ENCODE peak calls at places on chromosome 4, in six cellular contexts. Q is kidney epithelial cell, O is A549, B is astrocyte of the spinal cord, W is HCT116, Y is AG04450. M is an unnamed sample.

GRCh38 chr4:48546336-48546735 is 56.3 kb downstream of the ZAR1 start:
- DNase-seq in Q (no peak), O (peak), B (peak), W (peak), Y (peak), M (peak)

GRCh38 chr4:53682196-53682595 is 90.9 kb upstream of the LNX1 start:
- DNase-seq in Q (no peak), O (no peak), B (peak), W (no peak), Y (peak), M (no peak)

GRCh38 chr4:150394046-150394445 is 187.9 kb upstream of the MAB21L2 start:
- DNase-seq in Q (no peak), O (no peak), B (no peak), W (no peak), Y (no peak), M (no peak)

GRCh38 chr4:28167411-28167810 is 1306.8 kb downstream of the STIM2 start:
- DNase-seq in Q (no peak), O (peak), B (no peak), W (no peak), Y (no peak), M (no peak)

GRCh38 chr4:99383381-99383780 is 30.8 kb upstream of the ADH1C start:
- DNase-seq in Q (no peak), O (no peak), B (no peak), W (no peak), Y (no peak), M (no peak)

GRCh38 chr4:2939383-2940243 is 23.6 kb downstream of the NOP14 start:
- DNase-seq in Q (no peak), O (no peak), B (no peak), W (no peak), Y (no peak), M (no peak)

GRCh38 chr4:112083587-112084347 is 61.5 kb upstream of the FAM241A start:
- DNase-seq in Q (no peak), O (peak), B (peak), W (no peak), Y (no peak), M (no peak)

GRCh38 chr4:54473077-54473545 is 184.6 kb upstream of the KIT start:
- DNase-seq in Q (no peak), O (peak), B (no peak), W (no peak), Y (no peak), M (peak)

GRCh38 chr4:15963001-15963451 is at the start of gene FGFBP2:
- DNase-seq in Q (no peak), O (peak), B (peak), W (peak), Y (no peak), M (peak)

GRCh38 chr4:95129708-95130343 is 372.1 kb downstream of the BMPR1B start:
- DNase-seq in Q (peak), O (peak), B (peak), W (peak), Y (peak), M (peak)
- H3K4me3 ChIP-seq in Q (no peak), O (peak), B (peak), W (no peak), Y (peak), M (no peak)

GRCh38 chr4:89562715-89563114 is 255.1 kb upstream of the GPRIN3 start:
- DNase-seq in Q (no peak), O (no peak), B (no peak), W (no peak), Y (no peak), M (no peak)

GRCh38 chr4:89556596-89557305 is 249.2 kb upstream of the GPRIN3 start:
- DNase-seq in Q (no peak), O (no peak), B (no peak), W (no peak), Y (no peak), M (no peak)

GRCh38 chr4:89563431-89563830 is 255.8 kb upstream of the GPRIN3 start:
- DNase-seq in Q (no peak), O (no peak), B (no peak), W (no peak), Y (no peak), M (no peak)

GRCh38 chr4:89561051-89561450 is 253.5 kb upstream of the GPRIN3 start:
- DNase-seq in Q (no peak), O (no peak), B (no peak), W (no peak), Y (no peak), M (no peak)

GRCh38 chr4:89558147-89558546 is 250.5 kb upstream of the GPRIN3 start:
- DNase-seq in Q (no peak), O (peak), B (no peak), W (peak), Y (no peak), M (no peak)
- TF ChIP-seq CTCF in Q (peak), O (no peak), B (peak), W (no peak), Y (peak), M (peak)

GRCh38 chr4:168852933-168853713 is 156.9 kb downstream of the CBR4 start:
- DNase-seq in Q (no peak), O (no peak), B (no peak), W (no peak), Y (no peak), M (no peak)
- H3K4me3 ChIP-seq in Q (no peak), O (no peak), B (no peak), W (no peak), Y (no peak), M (no peak)

GRCh38 chr4:23923141-23923540 is 33.3 kb upstream of the PPARGC1A start:
- DNase-seq in Q (no peak), O (no peak), B (no peak), W (no peak), Y (no peak), M (no peak)

GRCh38 chr4:23922535-23923115 is 32.8 kb upstream of the PPARGC1A start:
- DNase-seq in Q (no peak), O (no peak), B (peak), W (no peak), Y (no peak), M (no peak)

GRCh38 chr4:23924556-23924955 is 34.7 kb upstream of the PPARGC1A start:
- DNase-seq in Q (no peak), O (no peak), B (no peak), W (no peak), Y (no peak), M (no peak)

GRCh38 chr4:23921993-23922392 is 32.1 kb upstream of the PPARGC1A start:
- DNase-seq in Q (no peak), O (no peak), B (peak), W (no peak), Y (no peak), M (no peak)

GRCh38 chr4:23923840-23924239 is 34.0 kb upstream of the PPARGC1A start:
- DNase-seq in Q (no peak), O (no peak), B (no peak), W (no peak), Y (no peak), M (no peak)
- TF ChIP-seq CTCF in Q (no peak), O (no peak), B (no peak), W (no peak), Y (no peak), M (no peak)

GRCh38 chr4:88060431-88060830 is 53.0 kb downstream of the PKD2 start:
- DNase-seq in Q (no peak), O (no peak), B (peak), W (no peak), Y (no peak), M (no peak)

GRCh38 chr4:88063634-88064296 is 56.3 kb downstream of the PKD2 start:
- DNase-seq in Q (no peak), O (no peak), B (no peak), W (no peak), Y (no peak), M (no peak)

GRCh38 chr4:88064410-88064809 is 57.0 kb downstream of the PKD2 start:
- DNase-seq in Q (no peak), O (no peak), B (no peak), W (no peak), Y (no peak), M (no peak)

GRCh38 chr4:88062843-88063242 is 55.4 kb downstream of the PKD2 start:
- DNase-seq in Q (no peak), O (no peak), B (no peak), W (no peak), Y (no peak), M (no peak)

GRCh38 chr4:88062311-88062710 is 54.9 kb downstream of the PKD2 start:
- DNase-seq in Q (no peak), O (no peak), B (no peak), W (no peak), Y (no peak), M (no peak)
- H3K4me3 ChIP-seq in Q (no peak), O (no peak), B (no peak), W (no peak), Y (no peak), M (no peak)

M was measured in HFF-Myc.